ENCODE peak calls at places on chromosomes 13 and 19, in seven cellular contexts. A, S, T, R, W, N and P are unnamed samples.

GRCh38 chr13:33031277-33031676 is 15.1 kb downstream of the KL start:
- DNase-seq in A (no peak), S (no peak), T (no peak), R (no peak), W (no peak), N (no peak), P (no peak)

GRCh38 chr19:29422047-29422446 is 103.7 kb upstream of the VSTM2B start:
- DNase-seq in A (no peak), S (no peak), T (no peak), R (no peak), W (no peak), N (no peak), P (no peak)

GRCh38 chr13:111404746-111405145 is 84.3 kb downstream of the TEX29 start:
- DNase-seq in A (peak; percentile 25), S (no peak), T (no peak), R (no peak), W (no peak), N (no peak), P (no peak)

GRCh38 chr19:18440421-18440877 is 2.5 kb upstream of the ISYNA1 start:
- DNase-seq in A (peak; percentile 79), S (no peak), T (no peak), R (no peak), W (no peak), N (no peak), P (no peak)

GRCh38 chr19:19539738-19540703 is 2.0 kb downstream of the CILP2 start:
- DNase-seq in A (peak; percentile 92), S (peak; percentile 82), T (peak; percentile 56), R (peak; percentile 24), W (peak; percentile 67), N (no peak), P (peak; percentile 80)

GRCh38 chr13:91592050-91593014 is 193.9 kb downstream of the GPC5 start:
- DNase-seq in A (no peak), S (no peak), T (no peak), R (no peak), W (no peak), N (no peak), P (no peak)

GRCh38 chr13:50892162-50892944 is 17.2 kb upstream of the RNASEH2B start:
- DNase-seq in A (peak; percentile 85), S (peak; percentile 41), T (no peak), R (no peak), W (no peak), N (no peak), P (no peak)

GRCh38 chr19:23482829-23483228 is 87.6 kb upstream of the ZNF91 start:
- DNase-seq in A (no peak), S (no peak), T (no peak), R (no peak), W (no peak), N (no peak), P (no peak)

GRCh38 chr19:38669532-38669931 is 22.1 kb downstream of the ACTN4 start:
- DNase-seq in A (peak; percentile 75), S (no peak), T (no peak), R (no peak), W (no peak), N (no peak), P (no peak)

GRCh38 chr13:98672947-98673545 is 79.4 kb downstream of the SLC15A1 start:
- DNase-seq in A (peak; percentile 85), S (peak; percentile 17), T (peak; percentile 59), R (peak; percentile 41), W (peak; percentile 85), N (peak; percentile 52), P (peak; percentile 86)

GRCh38 chr13:73254827-73255226 is 196.0 kb downstream of the KLF5 start:
- DNase-seq in A (no peak), S (no peak), T (no peak), R (no peak), W (no peak), N (no peak), P (no peak)

GRCh38 chr13:111876506-111876905 is 190.4 kb upstream of the SOX1 start:
- DNase-seq in A (no peak), S (no peak), T (no peak), R (no peak), W (no peak), N (no peak), P (no peak)

GRCh38 chr13:51666316-51666715 is 82.1 kb downstream of the WDFY2 start:
- DNase-seq in A (no peak), S (no peak), T (no peak), R (no peak), W (no peak), N (no peak), P (no peak)

GRCh38 chr13:77779461-77780272 is 82.2 kb downstream of the SLAIN1 start:
- DNase-seq in A (no peak), S (peak; percentile 20), T (peak; percentile 33), R (no peak), W (peak; percentile 90), N (peak; percentile 13), P (peak; percentile 88)

GRCh38 chr13:20178156-20178555 is 14.6 kb downstream of the GJB2 start:
- DNase-seq in A (no peak), S (no peak), T (no peak), R (no peak), W (no peak), N (no peak), P (no peak)

GRCh38 chr13:75838366-75839017 is 202.4 kb downstream of the LMO7 start:
- DNase-seq in A (no peak), S (no peak), T (no peak), R (no peak), W (no peak), N (no peak), P (no peak)

GRCh38 chr19:54463531-54464043 is at the start of gene LENG9:
- DNase-seq in A (peak; percentile 99), S (peak; percentile 91), T (peak; percentile 100), R (peak; percentile 98), W (peak; percentile 99), N (peak; percentile 94), P (peak; percentile 100)

GRCh38 chr19:41795031-41795461 is 1.3 kb upstream of the CEACAM3 start:
- DNase-seq in A (no peak), S (no peak), T (peak; percentile 51), R (no peak), W (peak; percentile 43), N (no peak), P (peak; percentile 56)

GRCh38 chr19:22620912-22621311 is 13.2 kb upstream of the ZNF492 start:
- DNase-seq in A (no peak), S (no peak), T (no peak), R (no peak), W (no peak), N (no peak), P (no peak)

GRCh38 chr19:29745253-29745652 is 30.2 kb upstream of the C19orf12 start:
- DNase-seq in A (peak; percentile 47), S (no peak), T (no peak), R (no peak), W (no peak), N (no peak), P (peak; percentile 10)

GRCh38 chr19:42524250-42524649 is 4.0 kb downstream of the CEACAM1 start:
- DNase-seq in A (no peak), S (no peak), T (no peak), R (no peak), W (no peak), N (no peak), P (no peak)

GRCh38 chr19:35757231-35757748 is 461 bp upstream of the HSPB6 start:
- DNase-seq in A (peak; percentile 87), S (no peak), T (peak; percentile 93), R (peak; percentile 48), W (peak; percentile 99), N (peak; percentile 57), P (peak; percentile 99)

DNA sequence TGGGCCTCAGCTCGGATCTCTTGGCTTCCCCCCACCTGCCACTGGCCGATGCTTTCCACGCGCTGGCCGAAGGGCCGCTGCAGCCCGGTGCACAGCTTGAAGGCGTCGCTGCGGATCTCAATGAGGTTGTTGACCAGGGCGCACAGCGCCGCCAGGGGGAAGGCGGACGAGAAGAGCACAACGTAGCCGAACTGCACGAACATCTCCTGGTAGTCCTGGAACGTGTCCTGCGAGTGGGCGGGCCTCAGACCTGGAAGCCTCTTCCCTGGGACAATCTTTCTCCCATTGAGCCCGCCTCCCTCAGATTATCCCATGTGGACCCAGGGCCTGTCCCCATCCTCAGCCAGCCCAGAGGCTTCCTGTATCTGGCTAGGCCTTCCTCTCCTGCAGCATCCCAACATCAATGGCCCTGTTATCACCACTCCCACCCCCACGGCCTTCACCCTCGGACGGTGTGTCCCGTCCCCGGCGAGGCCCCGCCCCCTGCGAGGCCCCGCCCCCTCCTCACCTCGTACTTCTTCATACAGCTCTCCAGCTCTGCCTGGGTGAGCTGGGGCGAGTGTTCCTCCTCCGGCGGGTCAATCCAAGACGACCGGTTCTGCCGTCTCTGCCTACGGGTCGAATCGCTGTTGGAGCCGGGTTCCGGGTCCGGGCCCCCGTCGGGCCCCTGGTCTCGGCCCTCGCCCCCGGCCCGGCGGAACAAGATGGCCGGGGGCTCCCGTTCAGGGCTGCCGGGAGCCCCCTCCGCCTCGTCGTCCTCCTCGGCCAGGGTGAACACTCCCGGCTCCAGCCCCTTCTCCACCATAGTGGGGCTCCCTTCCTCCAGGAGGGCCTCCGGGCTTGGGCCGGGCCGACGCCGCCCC is 6.8 kb downstream of the ANO8 start:
- DNase-seq in A (peak; percentile 89), S (no peak), T (no peak), R (no peak), W (peak; percentile 68), N (no peak), P (peak; percentile 89)
- TF ChIP-seq CTCF in A (peak; percentile 11), S (no peak), T (peak; percentile 17), R (no peak), W (no peak), N (no peak), P (peak; percentile 79)

DNA sequence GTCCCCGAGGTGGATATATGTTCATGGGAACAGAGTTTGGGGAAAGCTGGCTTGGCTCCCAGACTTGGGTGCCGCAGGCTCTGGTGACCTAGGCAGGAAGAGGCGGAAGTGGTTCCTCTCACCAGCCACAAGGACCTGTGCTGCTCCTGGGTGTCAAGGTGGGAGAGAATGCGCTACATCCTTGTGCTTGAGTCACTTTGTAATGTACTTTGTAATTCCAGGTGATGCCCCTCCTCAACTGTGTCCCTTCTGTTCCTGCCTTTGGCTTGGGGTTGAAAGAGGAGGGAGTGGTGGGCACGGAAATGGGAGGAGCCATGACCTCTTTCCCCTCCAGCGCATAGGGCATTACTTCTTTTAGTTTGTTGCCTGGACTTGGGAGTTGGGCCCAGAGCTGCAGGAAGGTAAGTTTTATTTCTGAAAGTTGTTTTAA is 10.9 kb downstream of the GARRE1 start:
- DNase-seq in A (no peak), S (no peak), T (no peak), R (no peak), W (no peak), N (no peak), P (no peak)
- H3K4me3 ChIP-seq in A (peak overlapping the region; percentile 13), S (no peak overlapping the region), T (no peak overlapping the region), R (no peak overlapping the region), W (no peak overlapping the region), N (no peak overlapping the region), P (no peak overlapping the region)

GRCh38 chr13:49554387-49554786 is 31.0 kb downstream of the RCBTB1 start:
- DNase-seq in A (no peak), S (no peak), T (no peak), R (no peak), W (no peak), N (no peak), P (no peak)
- TF ChIP-seq CTCF in A (no peak), S (no peak), T (no peak), R (no peak), W (no peak), N (no peak), P (no peak)

DNA sequence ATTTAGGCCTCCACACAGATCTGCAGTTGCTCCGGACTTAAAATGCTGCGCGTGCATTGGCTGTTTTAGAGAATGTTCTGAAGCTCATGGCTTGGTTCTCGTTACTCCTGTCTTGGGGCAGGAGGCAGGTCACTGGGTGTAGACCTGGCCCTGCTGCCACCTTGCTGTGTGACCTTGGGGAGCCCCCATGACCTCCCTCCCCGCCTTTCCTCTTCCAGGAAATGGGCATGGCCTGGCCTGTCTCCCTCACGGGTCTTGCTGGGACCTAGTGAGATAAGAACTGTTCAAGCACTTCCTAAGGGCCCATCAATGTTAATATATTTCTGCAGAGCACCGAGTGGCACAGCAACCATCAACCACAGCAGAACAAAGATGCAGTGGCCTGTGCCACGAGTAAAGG is 49.4 kb downstream of the KLF2 start:
- DNase-seq in A (peak; percentile 74), S (no peak), T (no peak), R (no peak), W (no peak), N (no peak), P (no peak)
- H3K4me3 ChIP-seq in A (no peak overlapping the region), S (no peak overlapping the region), T (no peak overlapping the region), R (no peak overlapping the region), W (no peak overlapping the region), N (no peak overlapping the region), P (no peak overlapping the region)